ENCODE peak calls at places on chromosomes 1 and 21, in nine cellular contexts. U is aorta, K is astrocyte of the spinal cord, Y is transverse colon, S is lower lobe of right lung, L is A673, N is GM23248, A is epithelial cell of esophagus, X is fibroblast of lung. P is an unnamed sample.

GRCh38 chr1:203491664-203492485 is 2.1 kb upstream of the OPTC start:
- DNase-seq in U (no peak), K (no peak), Y (no peak), S (no peak), L (no peak), N (no peak), A (no peak), X (no peak), P (no peak)

GRCh38 chr1:35475356-35475755 is 81.8 kb downstream of the KIAA0319L start:
- DNase-seq in U (no peak), K (no peak), Y (no peak), S (no peak), L (no peak), N (no peak), A (no peak), X (peak; percentile 25), P (peak; percentile 31)

GRCh38 chr1:995665-996633 is 3.9 kb downstream of the HES4 start:
- DNase-seq in U (no peak), K (no peak), Y (no peak), S (no peak), L (no peak), N (no peak), A (peak; percentile 44), X (no peak), P (no peak)

GRCh38 chr1:35505911-35506798 is 51.0 kb downstream of the KIAA0319L start:
- DNase-seq in U (no peak), K (peak; percentile 85), Y (peak; percentile 14), S (no peak), L (peak; percentile 96), N (peak; percentile 83), A (peak; percentile 56), X (peak; percentile 84), P (peak; percentile 85)

GRCh38 chr1:228089520-228090380 is 7.2 kb downstream of the ARF1 start:
- DNase-seq in U (no peak), K (no peak), Y (peak; percentile 10), S (no peak), L (no peak), N (peak; percentile 36), A (peak; percentile 38), X (no peak), P (no peak)

GRCh38 chr1:40133839-40134238 is 27.3 kb upstream of the RLF start:
- DNase-seq in U (no peak), K (no peak), Y (no peak), S (no peak), L (no peak), N (no peak), A (no peak), X (no peak), P (no peak)

GRCh38 chr1:226764533-226764932 is 25.5 kb upstream of the ITPKB start:
- DNase-seq in U (no peak), K (no peak), Y (no peak), S (no peak), L (no peak), N (no peak), A (no peak), X (no peak), P (no peak)

GRCh38 chr1:19250629-19251304 is 557 bp downstream of the EMC1 start:
- DNase-seq in U (no peak), K (no peak), Y (no peak), S (no peak), L (no peak), N (peak; percentile 42), A (peak; percentile 24), X (no peak), P (no peak)

GRCh38 chr1:211174375-211174774 is 40.4 kb upstream of the KCNH1 start:
- DNase-seq in U (no peak), K (no peak), Y (no peak), S (no peak), L (no peak), N (no peak), A (peak; percentile 87), X (peak; percentile 6), P (no peak)

GRCh38 chr1:11967028-11967547 is 13.2 kb upstream of the MFN2 start:
- DNase-seq in U (no peak), K (peak; percentile 27), Y (peak; percentile 59), S (no peak), L (peak; percentile 52), N (peak; percentile 25), A (peak; percentile 83), X (peak; percentile 17), P (peak; percentile 51)

GRCh38 chr21:36773995-36774394 is 75.1 kb downstream of the SIM2 start:
- DNase-seq in U (no peak), K (no peak), Y (no peak), S (no peak), L (no peak), N (no peak), A (no peak), X (no peak), P (no peak)

GRCh38 chr1:46401514-46401913 is 7.4 kb downstream of the FAAH start:
- DNase-seq in U (no peak), K (no peak), Y (no peak), S (no peak), L (no peak), N (peak; percentile 59), A (peak; percentile 74), X (peak; percentile 13), P (peak; percentile 15)
- H3K4me3 ChIP-seq in U (no peak overlapping the region), K (no peak overlapping the region), Y (no peak overlapping the region), S (peak overlapping the region; percentile 3), L (no peak overlapping the region), N (no peak overlapping the region), A (no peak overlapping the region), X (no peak overlapping the region), P (no peak overlapping the region)

DNA sequence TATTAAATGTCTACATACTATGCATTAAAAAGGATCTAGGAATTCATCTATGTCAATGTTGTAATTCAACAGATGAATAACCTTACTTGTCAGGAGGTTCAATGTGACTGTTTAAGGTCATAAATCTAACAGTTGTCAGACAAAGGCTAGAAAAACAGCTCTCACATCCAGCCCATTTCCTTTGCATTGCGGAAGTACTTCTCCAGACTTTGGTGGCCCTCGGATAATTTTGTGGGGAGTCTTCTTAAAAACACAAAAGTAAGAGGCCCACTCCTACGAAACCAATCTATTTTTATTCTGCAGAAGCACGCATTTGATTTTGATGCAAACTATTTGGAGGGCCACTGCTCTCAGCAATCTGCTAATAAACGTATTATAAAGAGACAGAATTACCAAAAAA is 122.5 kb upstream of the CHRM3 start:
- DNase-seq in U (no peak), K (no peak), Y (no peak), S (no peak), L (no peak), N (no peak), A (no peak), X (no peak), P (no peak)
- H3K4me3 ChIP-seq in U (no peak overlapping the region), K (no peak overlapping the region), Y (no peak overlapping the region), S (no peak overlapping the region), L (no peak overlapping the region), N (no peak overlapping the region), A (no peak overlapping the region), X (no peak overlapping the region), P (no peak overlapping the region)

GRCh38 chr21:41834926-41835663 is 44.0 kb downstream of the PRDM15 start:
- DNase-seq in U (peak; percentile 71), K (no peak), Y (no peak), S (no peak), L (no peak), N (no peak), A (no peak), X (no peak), P (no peak)

GRCh38 chr21:41835711-41836154 is 43.4 kb downstream of the PRDM15 start:
- DNase-seq in U (no peak), K (no peak), Y (peak; percentile 26), S (no peak), L (no peak), N (no peak), A (no peak), X (no peak), P (no peak)

GRCh38 chr21:41836166-41837015 is 42.8 kb downstream of the PRDM15 start:
- DNase-seq in U (peak; percentile 74), K (no peak), Y (no peak), S (no peak), L (no peak), N (no peak), A (no peak), X (no peak), P (no peak)

GRCh38 chr21:41839387-41840000 is 39.6 kb downstream of the PRDM15 start:
- DNase-seq in U (peak; percentile 53), K (no peak), Y (no peak), S (no peak), L (no peak), N (no peak), A (no peak), X (no peak), P (no peak)

DNA sequence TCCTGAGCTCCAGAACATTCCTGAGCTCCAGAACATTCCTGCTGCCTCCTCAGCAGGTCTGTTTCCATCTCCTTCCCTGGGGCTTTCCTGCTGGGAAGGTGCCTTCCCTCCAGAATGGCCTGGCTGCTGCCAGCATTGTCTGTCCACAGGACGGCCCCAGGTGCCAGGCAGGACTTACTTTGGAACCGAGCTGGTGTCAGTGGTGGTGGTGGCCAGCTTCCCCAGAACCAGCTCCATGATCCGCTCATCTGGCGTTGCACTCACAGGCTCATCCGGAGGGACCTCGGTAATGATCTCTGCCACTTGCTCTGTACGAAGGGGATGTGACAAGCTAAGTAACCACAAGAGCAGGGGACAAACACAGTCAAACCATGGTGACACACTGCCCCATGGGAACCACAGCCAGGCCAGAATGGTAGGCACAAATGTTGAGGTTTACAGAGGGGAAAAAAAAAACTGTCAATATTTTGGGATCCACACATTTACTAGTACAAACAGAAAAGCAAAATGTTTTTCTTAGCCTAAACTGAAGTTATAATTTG is 41.3 kb downstream of the PRDM15 start:
- DNase-seq in U (peak; percentile 56), K (no peak), Y (no peak), S (no peak), L (no peak), N (no peak), A (no peak), X (no peak), P (no peak)
- H3K4me3 ChIP-seq in U (no peak overlapping the region), K (no peak overlapping the region), Y (no peak overlapping the region), S (no peak overlapping the region), L (no peak overlapping the region), N (no peak overlapping the region), A (no peak overlapping the region), X (no peak overlapping the region), P (no peak overlapping the region)

GRCh38 chr1:110529011-110529410 is 10.0 kb upstream of the KCNA10 start:
- DNase-seq in U (no peak), K (no peak), Y (no peak), S (no peak), L (no peak), N (no peak), A (no peak), X (peak; percentile 9), P (no peak)

GRCh38 chr1:110526189-110526588 is 7.2 kb upstream of the KCNA10 start:
- DNase-seq in U (no peak), K (no peak), Y (no peak), S (no peak), L (no peak), N (no peak), A (no peak), X (no peak), P (no peak)

GRCh38 chr1:110523011-110523410 is 4.0 kb upstream of the KCNA10 start:
- DNase-seq in U (no peak), K (no peak), Y (no peak), S (peak; percentile 75), L (no peak), N (peak; percentile 83), A (no peak), X (no peak), P (no peak)

GRCh38 chr1:110525250-110525597 is 6.2 kb upstream of the KCNA10 start:
- DNase-seq in U (no peak), K (no peak), Y (no peak), S (no peak), L (no peak), N (peak; percentile 68), A (peak; percentile 15), X (no peak), P (no peak)

GRCh38 chr1:110524311-110525249 is 5.6 kb upstream of the KCNA10 start:
- DNase-seq in U (no peak), K (peak; percentile 6), Y (peak; percentile 44), S (no peak), L (peak; percentile 72), N (peak; percentile 59), A (peak; percentile 53), X (peak; percentile 14), P (peak; percentile 59)
- H3K4me3 ChIP-seq in U (no peak overlapping the region), K (no peak overlapping the region), Y (no peak overlapping the region), S (no peak overlapping the region), L (no peak overlapping the region), N (no peak overlapping the region), A (no peak overlapping the region), X (no peak overlapping the region), P (no peak overlapping the region)

P was measured in fibroblast of pulmonary artery.